ENCODE peak calls at places on chromosomes 12 and 14, in seven cellular contexts. K is fibroblast of mammary gland, V is GM23338, U is HFFc6, S is lower lobe of right lung, J is hepatocyte, B is prostate gland. I is an unnamed sample.
A peak's percentile ranks its signal among the peaks of the same experiment; 100 is the strongest.

GRCh38 chr14:69999246-69999645 is 120.0 kb downstream of the SMOC1 start:
- DNase-seq in B (no peak), V (no peak), U (no peak), J (peak; percentile 62), S (no peak), K (peak; percentile 76), I (no peak)

GRCh38 chr12:9378430-9378835 is 170.2 kb upstream of the PZP start:
- DNase-seq in V (peak; percentile 64), U (no peak), K (no peak), S (no peak), J (no peak), B (no peak), I (no peak)

GRCh38 chr14:100654814-100655795 is 67.9 kb upstream of the BEGAIN start:
- DNase-seq in V (peak; percentile 66), K (no peak), U (no peak), S (peak; percentile 62), J (peak; percentile 78), B (no peak), I (no peak)

GRCh38 chr12:94240171-94240570 is 91.8 kb downstream of the PLXNC1 start:
- DNase-seq in B (no peak), U (no peak), S (no peak), K (no peak), V (no peak), J (no peak), I (no peak)

GRCh38 chr12:13727707-13728147 is 253.7 kb downstream of the GRIN2B start:
- DNase-seq in K (no peak), J (no peak), B (no peak), U (no peak), S (no peak), V (no peak), I (no peak)

GRCh38 chr12:98644433-98644711 is 216 bp downstream of the IKBIP start:
- DNase-seq in J (peak; percentile 62), S (no peak), V (no peak), K (no peak), U (peak; percentile 36), B (peak; percentile 37), I (no peak)

GRCh38 chr12:10361084-10361483 is 28.8 kb downstream of the KLRK1 start:
- DNase-seq in S (no peak), B (no peak), K (no peak), V (peak; percentile 74), J (no peak), U (no peak), I (no peak)

GRCh38 chr12:47797432-47797831 is 22.3 kb downstream of the HDAC7 start:
- DNase-seq in B (no peak), K (no peak), S (no peak), J (no peak), V (peak; percentile 73), U (no peak), I (no peak)

GRCh38 chr14:96275182-96276112 is 19.4 kb downstream of the BDKRB1 start:
- DNase-seq in K (peak; percentile 79), S (peak; percentile 74), B (peak; percentile 53), U (peak; percentile 56), J (peak; percentile 89), V (peak; percentile 83), I (no peak)

GRCh38 chr12:27592548-27592947 is 68.5 kb downstream of the PPFIBP1 start:
- DNase-seq in B (peak; percentile 70), S (no peak), K (peak; percentile 88), V (no peak), U (peak; percentile 77), J (peak; percentile 21), I (no peak)

GRCh38 chr12:13534645-13535398 is 338.3 kb downstream of the EMP1 start:
- DNase-seq in K (peak; percentile 62), V (peak; percentile 96), J (peak; percentile 80), U (peak; percentile 3), S (peak; percentile 72), B (peak; percentile 10), I (no peak)

GRCh38 chr14:56207626-56208297 is 89.6 kb downstream of the PELI2 start:
- DNase-seq in U (no peak), S (no peak), K (no peak), J (peak; percentile 62), B (no peak), V (no peak), I (no peak)

GRCh38 chr12:122062832-122063690 is 15.5 kb upstream of the MLXIP start:
- DNase-seq in V (no peak), J (peak; percentile 76), K (peak; percentile 75), B (peak; percentile 82), U (peak; percentile 27), S (no peak), I (no peak)

GRCh38 chr14:99548285-99548684 is 55.7 kb downstream of the CCDC85C start:
- DNase-seq in V (no peak), S (no peak), K (no peak), B (no peak), J (no peak), U (no peak), I (no peak)

GRCh38 chr14:93957333-93957710 is 19.0 kb downstream of the ASB2 start:
- DNase-seq in B (no peak), U (no peak), V (no peak), S (no peak), J (no peak), K (no peak), I (no peak)

GRCh38 chr14:98204139-98204538 is 1067.9 kb downstream of the BCL11B start:
- DNase-seq in S (no peak), V (no peak), U (no peak), J (no peak), B (no peak), K (no peak), I (no peak)

GRCh38 chr14:66824251-66824650 is 316.3 kb downstream of the GPHN start:
- DNase-seq in S (no peak), J (no peak), K (no peak), B (no peak), U (no peak), V (no peak), I (no peak)

DNA sequence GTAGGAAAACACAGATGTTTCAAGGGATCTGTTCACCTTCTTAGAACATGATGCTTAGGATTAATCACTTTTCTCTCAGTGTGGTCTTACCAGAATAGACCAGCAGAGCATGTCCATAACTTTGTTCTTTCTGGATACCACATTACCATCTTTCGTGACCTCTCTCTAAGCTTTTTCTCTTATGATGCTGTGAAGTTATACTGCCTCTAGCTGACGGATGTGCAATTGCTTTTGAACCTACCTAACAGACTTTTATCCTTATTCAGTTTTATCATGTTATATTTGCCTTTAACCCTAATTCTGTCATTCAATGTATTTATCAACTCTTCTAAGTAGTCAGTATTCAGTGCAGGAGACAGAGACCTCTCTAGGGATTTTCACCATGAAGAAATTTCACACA is 246.7 kb downstream of the DACT1 start:
- DNase-seq in V (peak; percentile 45), S (no peak), B (no peak), K (no peak), J (no peak), U (no peak), I (no peak)
- TF ChIP-seq CTCF in V (peak; percentile 65), S (no peak), B (no peak), K (peak; percentile 33), J (no peak), U (peak; percentile 52), I (no peak)

GRCh38 chr12:254912-255311 is 7.7 kb downstream of the SLC6A13 start:
- DNase-seq in S (no peak), B (no peak), U (no peak), J (no peak), V (no peak), K (no peak), I (no peak)

GRCh38 chr12:252634-253033 is 10.0 kb downstream of the SLC6A13 start:
- DNase-seq in B (no peak), V (no peak), U (no peak), S (no peak), J (peak; percentile 48), K (no peak), I (no peak)

GRCh38 chr12:256225-256624 is 6.4 kb downstream of the SLC6A13 start:
- DNase-seq in J (no peak), U (no peak), B (no peak), V (no peak), K (no peak), S (no peak), I (no peak)

GRCh38 chr12:253116-253831 is 9.4 kb downstream of the SLC6A13 start:
- DNase-seq in K (no peak), S (no peak), J (no peak), V (no peak), B (no peak), U (no peak), I (no peak)

GRCh38 chr12:254039-254438 is 8.6 kb downstream of the SLC6A13 start:
- DNase-seq in B (no peak), K (no peak), V (peak; percentile 51), S (no peak), U (no peak), J (no peak), I (no peak)
- TF ChIP-seq CTCF in B (no peak), K (no peak), V (no peak), S (no peak), U (peak; percentile 7), J (no peak), I (no peak)

GRCh38 chr12:131836193-131836592 is 8.0 kb downstream of the MMP17 start:
- DNase-seq in J (peak; percentile 18), S (no peak), V (no peak), B (no peak), U (no peak), K (no peak), I (no peak)
- TF ChIP-seq CTCF in J (peak; percentile 58), S (peak; percentile 25), V (peak; percentile 16), B (no peak), U (peak; percentile 78), K (peak; percentile 37), I (no peak)

DNA sequence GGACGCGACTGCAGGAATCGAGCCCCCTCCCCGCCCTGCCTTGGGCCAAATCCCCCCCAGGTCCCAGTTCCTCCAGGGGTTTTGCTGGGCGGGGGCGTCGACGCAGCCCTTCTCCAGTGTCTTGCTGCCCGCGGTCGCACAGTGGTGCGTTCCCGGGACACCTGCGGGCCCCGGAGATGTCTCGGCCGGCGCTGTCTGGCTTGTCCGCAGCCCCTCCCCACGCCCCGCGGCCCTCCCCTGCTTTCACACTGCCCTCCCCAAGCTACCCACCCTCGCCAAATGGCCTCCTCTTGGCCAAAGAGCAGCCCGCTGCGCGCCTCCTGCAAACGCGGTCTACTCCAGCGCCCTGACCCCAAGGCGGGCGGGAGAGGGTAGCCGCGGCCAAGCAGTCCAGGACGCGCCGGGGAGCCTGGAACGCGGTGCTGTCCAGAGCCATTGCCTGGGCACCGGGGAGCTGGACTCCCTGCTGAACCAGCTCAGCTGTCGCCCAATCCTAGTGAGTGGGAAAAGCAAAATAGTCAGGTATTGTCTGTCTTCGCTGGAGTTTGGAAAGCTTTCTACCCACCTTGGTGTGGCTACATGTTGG is 122.0 kb downstream of the AACS start:
- DNase-seq in B (no peak), J (no peak), K (no peak), V (peak; percentile 44), S (no peak), U (no peak), I (no peak)
- TF ChIP-seq CTCF in B (no peak), J (no peak), K (no peak), V (no peak), S (no peak), U (no peak), I (no peak)

GRCh38 chr14:59022144-59022543 is 166.3 kb upstream of the DAAM1 start:
- DNase-seq in K (peak; percentile 4), U (no peak), J (no peak), S (no peak), V (peak; percentile 28), B (no peak), I (no peak)
- TF ChIP-seq CTCF in K (peak; percentile 24), U (peak; percentile 52), J (no peak), S (no peak), V (peak; percentile 59), B (no peak), I (no peak)